ENCODE peak calls at places on chromosomes 16 and 17, in seven cellular contexts. One of them, this sample, is unnamed.

GRCh38 chr17:38451030-38451839 is 23.0 kb downstream of the ARHGAP23 start:
- DNase-seq in stimulated activated naive CD4-positive, alpha-beta T cell: no peak
- DNase-seq in T-helper 1 cell: no peak
- DNase-seq in C1 segment of cervical spinal cord: no peak
- DNase-seq in GM20000: no peak
- DNase-seq in AG10803: peak; percentile 89
- DNase-seq in IMR-90: peak; percentile 79
- DNase-seq in this sample: no peak

GRCh38 chr16:83661656-83662055 is 146.1 kb upstream of the HSBP1 start:
- DNase-seq in stimulated activated naive CD4-positive, alpha-beta T cell: no peak
- DNase-seq in T-helper 1 cell: no peak
- DNase-seq in C1 segment of cervical spinal cord: no peak
- DNase-seq in GM20000: no peak
- DNase-seq in AG10803: no peak
- DNase-seq in IMR-90: no peak
- DNase-seq in this sample: no peak

GRCh38 chr16:57497121-57497520 is 10.8 kb upstream of the DOK4 start:
- DNase-seq in stimulated activated naive CD4-positive, alpha-beta T cell: no peak
- DNase-seq in T-helper 1 cell: no peak
- DNase-seq in C1 segment of cervical spinal cord: no peak
- DNase-seq in GM20000: no peak
- DNase-seq in AG10803: no peak
- DNase-seq in IMR-90: no peak
- DNase-seq in this sample: no peak

GRCh38 chr16:533391-534088 is 6.0 kb downstream of the CAPN15 start:
- DNase-seq in stimulated activated naive CD4-positive, alpha-beta T cell: no peak
- DNase-seq in T-helper 1 cell: no peak
- DNase-seq in C1 segment of cervical spinal cord: no peak
- DNase-seq in GM20000: no peak
- DNase-seq in AG10803: no peak
- DNase-seq in IMR-90: no peak
- DNase-seq in this sample: no peak

GRCh38 chr17:549197-550040 is 165.2 kb downstream of the VPS53 start:
- DNase-seq in stimulated activated naive CD4-positive, alpha-beta T cell: no peak
- DNase-seq in T-helper 1 cell: no peak
- DNase-seq in C1 segment of cervical spinal cord: no peak
- DNase-seq in GM20000: no peak
- DNase-seq in AG10803: peak; percentile 71
- DNase-seq in IMR-90: peak; percentile 83
- DNase-seq in this sample: no peak

GRCh38 chr17:81125573-81126081 is 39.7 kb upstream of the PVALEF start:
- DNase-seq in stimulated activated naive CD4-positive, alpha-beta T cell: no peak
- DNase-seq in T-helper 1 cell: no peak
- DNase-seq in C1 segment of cervical spinal cord: no peak
- DNase-seq in GM20000: no peak
- DNase-seq in AG10803: no peak
- DNase-seq in IMR-90: no peak
- DNase-seq in this sample: no peak

GRCh38 chr16:11707679-11708197 is 34.9 kb downstream of the TXNDC11 start:
- DNase-seq in stimulated activated naive CD4-positive, alpha-beta T cell: no peak
- DNase-seq in T-helper 1 cell: no peak
- DNase-seq in C1 segment of cervical spinal cord: no peak
- DNase-seq in GM20000: no peak
- DNase-seq in AG10803: no peak
- DNase-seq in IMR-90: no peak
- DNase-seq in this sample: no peak

GRCh38 chr17:39653662-39654331 is 11.4 kb upstream of the TCAP start:
- DNase-seq in stimulated activated naive CD4-positive, alpha-beta T cell: peak; percentile 81
- DNase-seq in T-helper 1 cell: peak; percentile 64
- DNase-seq in C1 segment of cervical spinal cord: peak; percentile 43
- DNase-seq in GM20000: peak; percentile 91
- DNase-seq in AG10803: peak; percentile 22
- DNase-seq in IMR-90: no peak
- DNase-seq in this sample: peak; percentile 52

GRCh38 chr17:28133562-28133970 is 91.1 kb downstream of the NLK start:
- DNase-seq in stimulated activated naive CD4-positive, alpha-beta T cell: no peak
- DNase-seq in T-helper 1 cell: no peak
- DNase-seq in C1 segment of cervical spinal cord: no peak
- DNase-seq in GM20000: no peak
- DNase-seq in AG10803: peak; percentile 60
- DNase-seq in IMR-90: peak; percentile 89
- DNase-seq in this sample: no peak

GRCh38 chr17:77637807-77638182 is 320.7 kb upstream of the TNRC6C start:
- DNase-seq in stimulated activated naive CD4-positive, alpha-beta T cell: no peak
- DNase-seq in T-helper 1 cell: no peak
- DNase-seq in C1 segment of cervical spinal cord: no peak
- DNase-seq in GM20000: no peak
- DNase-seq in AG10803: no peak
- DNase-seq in IMR-90: no peak
- DNase-seq in this sample: no peak

GRCh38 chr17:42543190-42544079 is 7.4 kb downstream of the NAGLU start:
- DNase-seq in stimulated activated naive CD4-positive, alpha-beta T cell: no peak
- DNase-seq in T-helper 1 cell: no peak
- DNase-seq in C1 segment of cervical spinal cord: no peak
- DNase-seq in GM20000: no peak
- DNase-seq in AG10803: no peak
- DNase-seq in IMR-90: no peak
- DNase-seq in this sample: no peak

GRCh38 chr17:37062036-37062435 is 113.3 kb downstream of the AATF start:
- DNase-seq in stimulated activated naive CD4-positive, alpha-beta T cell: no peak
- DNase-seq in T-helper 1 cell: no peak
- DNase-seq in C1 segment of cervical spinal cord: no peak
- DNase-seq in GM20000: no peak
- DNase-seq in AG10803: no peak
- DNase-seq in IMR-90: no peak
- DNase-seq in this sample: no peak

GRCh38 chr17:81394831-81395599 is at the start of gene BAHCC1:
- DNase-seq in stimulated activated naive CD4-positive, alpha-beta T cell: peak; percentile 54
- DNase-seq in T-helper 1 cell: peak; percentile 61
- DNase-seq in C1 segment of cervical spinal cord: peak; percentile 99
- DNase-seq in GM20000: peak; percentile 85
- DNase-seq in AG10803: peak; percentile 100
- DNase-seq in IMR-90: peak; percentile 100
- DNase-seq in this sample: peak; percentile 93

GRCh38 chr16:10495031-10495345 is 85.4 kb downstream of the EMP2 start:
- DNase-seq in stimulated activated naive CD4-positive, alpha-beta T cell: no peak
- DNase-seq in T-helper 1 cell: no peak
- DNase-seq in C1 segment of cervical spinal cord: no peak
- DNase-seq in GM20000: no peak
- DNase-seq in AG10803: no peak
- DNase-seq in IMR-90: no peak
- DNase-seq in this sample: no peak

GRCh38 chr17:67074781-67075180 is 30.4 kb downstream of the CACNG1 start:
- DNase-seq in stimulated activated naive CD4-positive, alpha-beta T cell: no peak
- DNase-seq in T-helper 1 cell: no peak
- DNase-seq in C1 segment of cervical spinal cord: no peak
- DNase-seq in GM20000: no peak
- DNase-seq in AG10803: no peak
- DNase-seq in IMR-90: no peak
- DNase-seq in this sample: no peak

GRCh38 chr17:65052585-65052984 is 4.0 kb downstream of the GNA13 start:
- DNase-seq in stimulated activated naive CD4-positive, alpha-beta T cell: no peak
- DNase-seq in T-helper 1 cell: no peak
- DNase-seq in C1 segment of cervical spinal cord: no peak
- DNase-seq in GM20000: no peak
- DNase-seq in AG10803: no peak
- DNase-seq in IMR-90: no peak
- DNase-seq in this sample: no peak

GRCh38 chr16:89687092-89687940 is 827 bp downstream of the CDK10 start:
- DNase-seq in stimulated activated naive CD4-positive, alpha-beta T cell: no peak
- DNase-seq in T-helper 1 cell: no peak
- DNase-seq in C1 segment of cervical spinal cord: no peak
- DNase-seq in GM20000: peak; percentile 82
- DNase-seq in AG10803: peak; percentile 31
- DNase-seq in IMR-90: peak; percentile 52
- DNase-seq in this sample: peak; percentile 45

GRCh38 chr16:71172808-71173207 is 57.7 kb downstream of the HYDIN start:
- DNase-seq in stimulated activated naive CD4-positive, alpha-beta T cell: no peak
- DNase-seq in T-helper 1 cell: no peak
- DNase-seq in C1 segment of cervical spinal cord: no peak
- DNase-seq in GM20000: no peak
- DNase-seq in AG10803: no peak
- DNase-seq in IMR-90: no peak
- DNase-seq in this sample: no peak

GRCh38 chr16:76653390-76654026 is 376.3 kb downstream of the CNTNAP4 start:
- DNase-seq in stimulated activated naive CD4-positive, alpha-beta T cell: no peak
- DNase-seq in T-helper 1 cell: no peak
- DNase-seq in C1 segment of cervical spinal cord: no peak
- DNase-seq in GM20000: peak; percentile 33
- DNase-seq in AG10803: peak; percentile 3
- DNase-seq in IMR-90: peak; percentile 28
- DNase-seq in this sample: peak; percentile 48

GRCh38 chr16:969508-970378 is 1.0 kb downstream of the LMF1 start:
- DNase-seq in stimulated activated naive CD4-positive, alpha-beta T cell: no peak
- DNase-seq in T-helper 1 cell: no peak
- DNase-seq in C1 segment of cervical spinal cord: no peak
- DNase-seq in GM20000: peak; percentile 69
- DNase-seq in AG10803: peak; percentile 22
- DNase-seq in IMR-90: peak; percentile 13
- DNase-seq in this sample: no peak

GRCh38 chr17:75827291-75828050 is 16.7 kb downstream of the UNC13D start:
- DNase-seq in stimulated activated naive CD4-positive, alpha-beta T cell: peak; percentile 78
- DNase-seq in T-helper 1 cell: peak; percentile 52
- DNase-seq in C1 segment of cervical spinal cord: peak; percentile 79
- DNase-seq in GM20000: peak; percentile 92
- DNase-seq in AG10803: peak; percentile 40
- DNase-seq in IMR-90: peak; percentile 41
- DNase-seq in this sample: peak; percentile 44

GRCh38 chr17:79633154-79633553 is 22.3 kb upstream of the RBFOX3 start:
- DNase-seq in stimulated activated naive CD4-positive, alpha-beta T cell: no peak
- DNase-seq in T-helper 1 cell: no peak
- DNase-seq in C1 segment of cervical spinal cord: no peak
- DNase-seq in GM20000: no peak
- DNase-seq in AG10803: no peak
- DNase-seq in IMR-90: no peak
- DNase-seq in this sample: no peak

GRCh38 chr16:471353-472198 is 46.1 kb downstream of the RAB11FIP3 start:
- DNase-seq in stimulated activated naive CD4-positive, alpha-beta T cell: no peak
- DNase-seq in T-helper 1 cell: no peak
- DNase-seq in C1 segment of cervical spinal cord: peak; percentile 89
- DNase-seq in GM20000: no peak
- DNase-seq in AG10803: peak; percentile 85
- DNase-seq in IMR-90: peak; percentile 19
- DNase-seq in this sample: no peak

GRCh38 chr17:34358631-34359030 is 2.4 kb downstream of the CCL13 start:
- DNase-seq in stimulated activated naive CD4-positive, alpha-beta T cell: no peak
- DNase-seq in T-helper 1 cell: no peak
- DNase-seq in C1 segment of cervical spinal cord: no peak
- DNase-seq in GM20000: no peak
- DNase-seq in AG10803: no peak
- DNase-seq in IMR-90: no peak
- DNase-seq in this sample: no peak

GRCh38 chr17:50292465-50292864 is 18.2 kb downstream of the TMEM92 start:
- DNase-seq in stimulated activated naive CD4-positive, alpha-beta T cell: no peak
- DNase-seq in T-helper 1 cell: no peak
- DNase-seq in C1 segment of cervical spinal cord: no peak
- DNase-seq in GM20000: no peak
- DNase-seq in AG10803: peak; percentile 46
- DNase-seq in IMR-90: peak; percentile 49
- DNase-seq in this sample: no peak

GRCh38 chr16:79009911-79010310 is 590.6 kb downstream of the MAF start:
- DNase-seq in stimulated activated naive CD4-positive, alpha-beta T cell: no peak
- DNase-seq in T-helper 1 cell: no peak
- DNase-seq in C1 segment of cervical spinal cord: no peak
- DNase-seq in GM20000: no peak
- DNase-seq in AG10803: no peak
- DNase-seq in IMR-90: no peak
- DNase-seq in this sample: no peak

GRCh38 chr16:2698103-2698870 is 16.0 kb downstream of the KCTD5 start:
- DNase-seq in stimulated activated naive CD4-positive, alpha-beta T cell: no peak
- DNase-seq in T-helper 1 cell: no peak
- DNase-seq in C1 segment of cervical spinal cord: no peak
- DNase-seq in GM20000: no peak
- DNase-seq in AG10803: no peak
- DNase-seq in IMR-90: no peak
- DNase-seq in this sample: no peak

GRCh38 chr17:42118545-42118944 is 2.6 kb downstream of the KAT2A start:
- DNase-seq in stimulated activated naive CD4-positive, alpha-beta T cell: peak; percentile 42
- DNase-seq in T-helper 1 cell: no peak
- DNase-seq in C1 segment of cervical spinal cord: no peak
- DNase-seq in GM20000: peak; percentile 65
- DNase-seq in AG10803: no peak
- DNase-seq in IMR-90: peak; percentile 25
- DNase-seq in this sample: peak; percentile 41

GRCh38 chr17:43530303-43531081 is 15.6 kb downstream of the ETV4 start:
- DNase-seq in stimulated activated naive CD4-positive, alpha-beta T cell: no peak
- DNase-seq in T-helper 1 cell: no peak
- DNase-seq in C1 segment of cervical spinal cord: no peak
- DNase-seq in GM20000: no peak
- DNase-seq in AG10803: peak; percentile 72
- DNase-seq in IMR-90: peak; percentile 93
- DNase-seq in this sample: no peak

GRCh38 chr17:65156185-65156834 is 19.1 kb downstream of the RGS9 start:
- DNase-seq in stimulated activated naive CD4-positive, alpha-beta T cell: no peak
- DNase-seq in T-helper 1 cell: no peak
- DNase-seq in C1 segment of cervical spinal cord: no peak
- DNase-seq in GM20000: no peak
- DNase-seq in AG10803: no peak
- DNase-seq in IMR-90: no peak
- DNase-seq in this sample: no peak

GRCh38 chr16:17963185-17963836 is 373.2 kb downstream of the NPIPA8 start:
- DNase-seq in stimulated activated naive CD4-positive, alpha-beta T cell: no peak
- DNase-seq in T-helper 1 cell: no peak
- DNase-seq in C1 segment of cervical spinal cord: no peak
- DNase-seq in GM20000: peak; percentile 29
- DNase-seq in AG10803: no peak
- DNase-seq in IMR-90: no peak
- DNase-seq in this sample: no peak

GRCh38 chr17:7961436-7961835 is 29.4 kb downstream of the CNTROB start:
- DNase-seq in stimulated activated naive CD4-positive, alpha-beta T cell: no peak
- DNase-seq in T-helper 1 cell: no peak
- DNase-seq in C1 segment of cervical spinal cord: no peak
- DNase-seq in GM20000: no peak
- DNase-seq in AG10803: no peak
- DNase-seq in IMR-90: no peak
- DNase-seq in this sample: no peak

GRCh38 chr17:40303009-40303657 is 5.8 kb upstream of the RARA start:
- DNase-seq in stimulated activated naive CD4-positive, alpha-beta T cell: peak; percentile 76
- DNase-seq in T-helper 1 cell: no peak
- DNase-seq in C1 segment of cervical spinal cord: no peak
- DNase-seq in GM20000: peak; percentile 57
- DNase-seq in AG10803: peak; percentile 91
- DNase-seq in IMR-90: peak; percentile 82
- DNase-seq in this sample: peak; percentile 44